ENCODE peak calls at places on chromosome 18, in ten cellular contexts. Z is RWPE1, C is kidney, A is AG04450, B is SK-N-SH, I is HepG2, W is left lung, D is tibial artery, Q is GM12878, O is keratinocyte. M is an unnamed sample.

GRCh38 chr18:49669403-49669802 is 107.5 kb downstream of the LIPG start:
- DNase-seq in C (no peak), Q (no peak), Z (peak), I (no peak), B (no peak), O (peak), D (no peak), A (no peak), W (no peak), M (peak)

GRCh38 chr18:38940863-38941531 is 1375.4 kb upstream of the CELF4 start:
- DNase-seq in B (no peak), Z (peak), C (no peak), A (no peak), Q (peak), D (no peak), W (no peak), I (peak), O (peak), M (peak)

GRCh38 chr18:12637901-12638633 is 19.8 kb downstream of the SPIRE1 start:
- DNase-seq in B (no peak), W (no peak), A (no peak), Q (no peak), C (no peak), D (no peak), O (no peak), I (no peak), Z (no peak), M (no peak)

GRCh38 chr18:50194623-50195532 is at the start of gene MYO5B:
- DNase-seq in C (peak), D (no peak), B (peak), W (peak), Q (no peak), A (no peak), Z (peak), I (peak), O (no peak), M (peak)

GRCh38 chr18:69897397-69898108 is 50.1 kb downstream of the CD226 start:
- DNase-seq in A (no peak), Q (peak), D (no peak), I (no peak), B (no peak), Z (no peak), O (no peak), W (no peak), C (no peak), M (no peak)

GRCh38 chr18:12324991-12325725 is 17.1 kb downstream of the TUBB6 start:
- DNase-seq in B (no peak), O (no peak), D (no peak), C (no peak), Z (no peak), Q (no peak), W (no peak), I (no peak), A (no peak), M (no peak)

GRCh38 chr18:62449490-62450104 is 73.2 kb upstream of the ZCCHC2 start:
- DNase-seq in W (no peak), I (no peak), A (no peak), Z (no peak), D (no peak), O (no peak), Q (no peak), B (no peak), C (no peak), M (no peak)

GRCh38 chr18:79372991-79373390 is 22.7 kb upstream of the NFATC1 start:
- DNase-seq in W (no peak), C (no peak), O (no peak), A (no peak), Q (no peak), B (no peak), D (no peak), I (no peak), Z (no peak), M (no peak)

GRCh38 chr18:38644875-38645641 is 1079.5 kb upstream of the CELF4 start:
- DNase-seq in I (no peak), Q (no peak), C (no peak), B (no peak), W (no peak), O (no peak), Z (no peak), A (no peak), D (no peak), M (peak)

GRCh38 chr18:38539373-38539772 is 973.8 kb upstream of the CELF4 start:
- DNase-seq in W (no peak), I (no peak), Z (no peak), D (no peak), Q (no peak), A (no peak), O (no peak), B (no peak), C (no peak), M (no peak)

GRCh38 chr18:59881728-59882685 is 17.8 kb upstream of the PMAIP1 start:
- DNase-seq in D (no peak), Q (no peak), I (peak), O (no peak), Z (no peak), W (no peak), C (no peak), B (no peak), A (no peak), M (no peak)

GRCh38 chr18:59884331-59884730 is 15.5 kb upstream of the PMAIP1 start:
- DNase-seq in D (no peak), I (no peak), Q (no peak), C (no peak), W (no peak), O (no peak), Z (no peak), A (no peak), B (no peak), M (no peak)

GRCh38 chr18:59885579-59886163 is 14.1 kb upstream of the PMAIP1 start:
- DNase-seq in D (no peak), I (no peak), C (no peak), W (no peak), O (no peak), B (no peak), Z (no peak), Q (peak), A (no peak), M (peak)
- H3K27ac ChIP-seq in D (no peak), I (no peak), C (no peak), W (peak), O (peak), B (peak), Z (peak), Q (peak), A (peak), M (peak)

GRCh38 chr18:22207022-22207758 is 37.8 kb downstream of the GATA6 start:
- DNase-seq in B (no peak), Z (no peak), A (no peak), C (no peak), I (no peak), D (no peak), W (no peak), O (no peak), Q (no peak), M (no peak)

GRCh38 chr18:22214731-22215528 is 45.5 kb downstream of the GATA6 start:
- DNase-seq in D (no peak), I (no peak), Q (no peak), A (no peak), O (peak), B (no peak), C (no peak), Z (peak), W (no peak), M (peak)

GRCh38 chr18:22210331-22210754 is 41.0 kb downstream of the GATA6 start:
- DNase-seq in D (no peak), C (no peak), Q (no peak), B (no peak), W (no peak), A (no peak), I (no peak), Z (no peak), O (no peak), M (no peak)

GRCh38 chr18:22211660-22212059 is 42.3 kb downstream of the GATA6 start:
- DNase-seq in I (no peak), Q (no peak), B (no peak), D (no peak), W (no peak), A (no peak), Z (no peak), C (no peak), O (no peak), M (no peak)
- H3K27ac ChIP-seq in I (no peak), Q (no peak), B (no peak), D (no peak), W (no peak), A (no peak), Z (no peak), C (no peak), O (no peak), M (no peak)

GRCh38 chr18:45802814-45803492 is 22.5 kb upstream of the SIGLEC15 start:
- DNase-seq in D (no peak), Z (peak), A (peak), B (no peak), Q (no peak), I (no peak), C (no peak), O (peak), W (no peak), M (peak)
- H3K27ac ChIP-seq in D (peak), Z (peak), A (peak), B (no peak), Q (no peak), I (no peak), C (no peak), O (peak), W (no peak), M (peak)

DNA sequence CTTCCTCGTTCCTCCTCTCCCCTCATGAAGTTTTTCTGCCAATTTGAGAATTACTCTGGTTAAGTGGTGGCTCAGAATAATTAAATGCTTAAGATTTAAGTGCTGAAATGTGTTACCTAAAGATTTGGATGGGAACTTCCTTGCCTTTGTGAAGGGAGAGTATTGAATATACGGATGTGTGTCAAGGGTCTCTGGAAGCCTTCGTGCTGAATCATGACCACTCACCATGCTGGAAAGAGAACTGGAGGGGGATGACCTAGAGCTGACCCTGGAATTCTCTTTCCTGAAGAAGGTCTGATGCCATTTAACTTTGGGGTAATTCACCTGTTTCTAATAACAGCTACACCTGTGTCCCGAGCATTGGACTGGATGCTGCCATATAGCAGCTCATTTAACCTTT is 2.2 kb downstream of the MOCOS start:
- DNase-seq in I (no peak), O (no peak), C (no peak), D (no peak), Z (no peak), Q (no peak), W (no peak), A (no peak), B (no peak), M (no peak)
- H3K27ac ChIP-seq in I (no peak), O (no peak), C (no peak), D (no peak), Z (no peak), Q (no peak), W (no peak), A (no peak), B (no peak), M (no peak)

DNA sequence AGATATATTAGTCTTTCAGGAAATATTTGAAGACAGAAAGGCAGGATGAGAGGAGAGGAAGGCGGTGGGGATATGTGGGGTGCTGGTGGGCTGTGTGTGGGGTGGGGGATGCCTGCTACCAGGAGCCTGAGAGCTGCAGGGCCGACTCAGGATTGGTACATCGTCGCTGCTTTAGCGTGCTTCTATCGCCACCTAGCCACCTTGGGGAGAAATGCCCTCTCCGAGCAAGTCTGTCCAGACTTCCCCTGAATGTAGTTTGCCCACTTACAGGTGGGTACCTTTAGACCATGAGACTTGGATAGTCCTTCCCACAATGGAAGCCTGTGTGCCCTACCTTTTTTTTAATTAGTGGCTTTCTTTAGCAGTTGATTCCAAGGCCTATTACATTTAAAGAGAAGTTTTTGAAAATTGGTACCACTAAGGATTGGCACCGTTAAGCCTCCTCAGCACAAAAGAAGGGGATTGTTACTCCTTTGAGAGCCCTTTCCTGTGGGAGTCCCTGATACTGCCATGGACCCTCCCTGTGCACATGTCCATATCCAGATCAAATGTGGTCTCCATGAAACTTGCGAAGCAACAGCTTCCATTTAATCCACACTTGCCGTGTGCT is 114.1 kb upstream of the NDUFV2 start:
- DNase-seq in Q (no peak), C (no peak), I (peak), O (no peak), Z (peak), B (peak), D (peak), A (no peak), W (peak), M (no peak)
- H3K27ac ChIP-seq in Q (no peak), C (no peak), I (no peak), O (peak), Z (peak), B (no peak), D (no peak), A (no peak), W (no peak), M (no peak)

GRCh38 chr18:24230766-24231165 is 91.9 kb downstream of the CABYR start:
- DNase-seq in I (no peak), C (no peak), O (no peak), B (no peak), Q (no peak), A (no peak), D (no peak), W (no peak), Z (no peak), M (no peak)
- H3K27ac ChIP-seq in I (no peak), C (peak), O (no peak), B (no peak), Q (no peak), A (no peak), D (no peak), W (no peak), Z (no peak), M (no peak)

GRCh38 chr18:56851774-56852173 is 200.6 kb downstream of the WDR7 start:
- DNase-seq in I (no peak), D (no peak), Q (peak), B (no peak), W (no peak), Z (no peak), A (no peak), C (no peak), O (no peak), M (no peak)

DNA sequence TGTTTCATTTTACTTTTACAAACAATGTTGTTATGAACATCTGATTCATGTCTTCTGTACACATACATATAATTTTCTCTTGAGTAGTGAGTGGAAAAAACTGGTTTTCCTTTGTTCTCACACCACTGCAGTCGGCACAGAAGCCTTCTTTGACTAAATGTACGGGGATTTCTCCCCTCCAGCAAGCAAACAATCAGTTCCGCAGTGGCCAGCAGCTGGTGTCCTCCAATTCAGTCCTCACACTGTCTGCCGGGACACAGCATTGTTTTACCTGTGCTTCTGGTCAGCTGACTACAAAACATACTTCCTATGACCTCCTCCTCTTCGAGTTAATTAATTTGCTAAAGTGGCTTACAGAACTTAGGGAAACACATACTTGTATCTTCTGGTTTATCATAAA is 202.8 kb downstream of the WDR7 start:
- DNase-seq in Q (no peak), D (no peak), C (no peak), O (no peak), Z (no peak), W (no peak), B (no peak), I (no peak), A (no peak), M (no peak)
- H3K27ac ChIP-seq in Q (no peak), D (no peak), C (no peak), O (no peak), Z (no peak), W (no peak), B (no peak), I (no peak), A (no peak), M (no peak)

DNA sequence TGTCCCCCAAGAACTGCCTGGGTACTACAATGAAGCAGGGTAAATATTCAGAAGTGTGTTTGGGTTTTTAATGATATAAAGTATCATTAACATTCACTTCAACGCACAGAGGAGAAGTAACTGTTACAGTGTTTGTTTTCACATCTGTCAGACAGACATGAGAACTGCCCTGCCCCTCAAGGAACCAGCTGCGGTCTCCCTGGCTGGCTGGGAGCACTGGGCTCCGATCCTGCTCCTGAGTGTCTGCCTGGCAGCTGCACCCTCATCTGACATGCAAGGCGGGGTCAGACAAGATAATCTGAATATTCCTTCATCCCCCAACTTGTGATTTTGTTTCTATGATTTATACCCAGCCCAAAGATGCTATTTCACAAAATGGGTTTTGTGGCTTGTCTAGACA is 75.5 kb downstream of the MBP start:
- DNase-seq in A (no peak), Z (no peak), C (no peak), W (peak), O (no peak), B (no peak), D (no peak), I (no peak), Q (no peak), M (no peak)
- H3K27ac ChIP-seq in A (no peak), Z (peak), C (peak), W (peak), O (peak), B (no peak), D (peak), I (peak), Q (peak), M (no peak)

GRCh38 chr18:45724591-45724990 is 610 bp downstream of the SLC14A1 start:
- DNase-seq in W (no peak), A (no peak), D (no peak), I (no peak), C (no peak), Q (no peak), B (no peak), Z (no peak), O (no peak), M (no peak)

GRCh38 chr18:45723921-45724320 is at the start of gene SLC14A1:
- DNase-seq in Z (no peak), I (no peak), C (no peak), W (no peak), D (no peak), Q (no peak), B (no peak), A (no peak), O (no peak), M (no peak)

GRCh38 chr18:45726603-45727002 is 2.6 kb downstream of the SLC14A1 start:
- DNase-seq in C (no peak), Z (no peak), O (no peak), I (no peak), W (no peak), D (no peak), A (no peak), B (no peak), Q (no peak), M (no peak)

GRCh38 chr18:45728341-45729010 is 4.5 kb downstream of the SLC14A1 start:
- DNase-seq in W (no peak), Z (no peak), C (no peak), Q (no peak), D (no peak), I (no peak), B (peak), O (no peak), A (no peak), M (no peak)

GRCh38 chr18:45727068-45727467 is 3.1 kb downstream of the SLC14A1 start:
- DNase-seq in O (no peak), D (no peak), W (no peak), Z (no peak), C (no peak), Q (no peak), I (no peak), B (no peak), A (no peak), M (no peak)
- H3K27ac ChIP-seq in O (no peak), D (no peak), W (no peak), Z (no peak), C (no peak), Q (no peak), I (no peak), B (no peak), A (no peak), M (peak)